ENCODE peak calls at places on chromosomes 11 and 22, in seven cellular contexts. S is mesenchymal stem cell, C is psoas muscle, A is IMR-90, P is transverse colon, R is Panc1, L is adrenal gland. O is an unnamed sample. For H3K4me1, the result is how much of the 10 kb centered on the place peaks cover.

GRCh38 chr11:36210529-36210928 is 78.7 kb downstream of the COMMD9 start:
- DNase-seq in S (no peak), C (no peak), A (no peak), P (no peak), R (no peak), L (no peak), O (no peak)

GRCh38 chr22:43860126-43860525 is 2.2 kb downstream of the SULT4A1 start:
- DNase-seq in S (no peak), C (peak), A (no peak), P (no peak), R (no peak), L (no peak), O (no peak)

GRCh38 chr22:24402460-24403192 is 24.8 kb upstream of the ADORA2A start:
- DNase-seq in S (peak), C (peak), A (peak), P (peak), R (peak), L (peak), O (peak)

GRCh38 chr22:17145021-17145680 is 13.9 kb downstream of the HDHD5 start:
- DNase-seq in S (no peak), C (no peak), A (no peak), P (no peak), R (no peak), L (no peak), O (no peak)

GRCh38 chr11:61688368-61689163 is 8.4 kb downstream of the DAGLA start:
- DNase-seq in S (no peak), C (peak), A (no peak), P (peak), R (no peak), L (peak), O (no peak)

GRCh38 chr11:72808415-72808814 is 5.8 kb upstream of the ATG16L2 start:
- DNase-seq in S (peak), C (no peak), A (peak), P (no peak), R (no peak), L (no peak), O (no peak)

GRCh38 chr11:114074546-114075342 is 15.2 kb downstream of the ZBTB16 start:
- DNase-seq in S (no peak), C (peak), A (no peak), P (no peak), R (no peak), L (no peak), O (no peak)

GRCh38 chr11:62015615-62016014 is 48.2 kb upstream of the FTH1 start:
- DNase-seq in S (peak), C (no peak), A (no peak), P (no peak), R (no peak), L (no peak), O (no peak)

GRCh38 chr11:870127-870413 is 27.4 kb downstream of the TSPAN4 start:
- DNase-seq in S (no peak), C (no peak), A (no peak), P (no peak), R (no peak), L (no peak), O (peak)

GRCh38 chr11:128645968-128646367 is 47.9 kb upstream of the FLI1 start:
- DNase-seq in S (no peak), C (no peak), A (no peak), P (no peak), R (no peak), L (no peak), O (no peak)

GRCh38 chr11:104442320-104442719 is 278.4 kb upstream of the PDGFD start:
- DNase-seq in S (no peak), C (no peak), A (no peak), P (no peak), R (no peak), L (no peak), O (peak)

GRCh38 chr11:37946155-37946766 is 1348.2 kb upstream of the RAG2 start:
- DNase-seq in S (peak), C (no peak), A (peak), P (peak), R (peak), L (no peak), O (peak)

GRCh38 chr11:75191330-75191717 is 40.4 kb downstream of the SLCO2B1 start:
- DNase-seq in S (peak), C (no peak), A (no peak), P (no peak), R (no peak), L (no peak), O (no peak)

GRCh38 chr11:78595431-78596130 is 20.9 kb upstream of the NARS2 start:
- DNase-seq in S (peak), C (no peak), A (peak), P (no peak), R (no peak), L (no peak), O (no peak)

GRCh38 chr11:36540998-36541397 is 26.8 kb upstream of the RAG1 start:
- DNase-seq in S (peak), C (no peak), A (peak), P (peak), R (peak), L (peak), O (peak)

GRCh38 chr11:7892751-7893356 is 38.2 kb downstream of the OR10A6 start:
- DNase-seq in S (peak), C (no peak), A (peak), P (no peak), R (peak), L (no peak), O (peak)

GRCh38 chr11:65163684-65164083 is 6.3 kb upstream of the SPDYC start:
- DNase-seq in S (no peak), C (no peak), A (no peak), P (no peak), R (no peak), L (no peak), O (no peak)

GRCh38 chr11:88399171-88399570 is 61.6 kb upstream of the CTSC start:
- DNase-seq in S (no peak), C (no peak), A (no peak), P (no peak), R (no peak), L (no peak), O (no peak)

GRCh38 chr11:118531597-118532084 is 649 bp downstream of the TMEM25 start:
- DNase-seq in S (no peak), C (no peak), A (no peak), P (no peak), R (no peak), L (no peak), O (no peak)

GRCh38 chr11:63583288-63583687 is 20.1 kb upstream of the PLAAT2 start:
- DNase-seq in S (no peak), C (no peak), A (no peak), P (no peak), R (no peak), L (no peak), O (no peak)

GRCh38 chr22:45563362-45564040 is 60.8 kb downstream of the FBLN1 start:
- DNase-seq in S (no peak), C (peak), A (no peak), P (no peak), R (no peak), L (no peak), O (no peak)

GRCh38 chr22:27207907-27208306 is 550.5 kb downstream of the MIAT start:
- DNase-seq in S (peak), C (no peak), A (peak), P (no peak), R (no peak), L (no peak), O (no peak)

GRCh38 chr22:36454916-36455570 is 26.4 kb downstream of the TXN2 start:
- DNase-seq in S (peak), C (peak), A (peak), P (peak), R (no peak), L (peak), O (peak)

GRCh38 chr11:65822760-65823528 is 10.8 kb upstream of the SNX32 start:
- DNase-seq in S (no peak), C (no peak), A (no peak), P (peak), R (no peak), L (no peak), O (no peak)

GRCh38 chr11:70436501-70436860 is 38.2 kb downstream of the CTTN start:
- DNase-seq in S (no peak), C (no peak), A (no peak), P (no peak), R (no peak), L (no peak), O (no peak)
- H3K4me1 ChIP-seq in S (under half), C (under half), A (under half), P (under half), R (under half), L (under half), O (under half)

GRCh38 chr22:38452373-38453064 is 2.5 kb downstream of the KCNJ4 start:
- DNase-seq in S (no peak), C (no peak), A (peak), P (no peak), R (no peak), L (no peak), O (no peak)
- H3K4me1 ChIP-seq in S (under half), C (under half), A (under half), P (under half), R (under half), L (under half), O (under half)

GRCh38 chr11:12147827-12148226 is 37.4 kb downstream of the MICAL2 start:
- DNase-seq in S (no peak), C (no peak), A (no peak), P (no peak), R (no peak), L (no peak), O (no peak)
- H3K4me1 ChIP-seq in S (under half), C (under half), A (under half), P (under half), R (under half), L (under half), O (under half)

DNA sequence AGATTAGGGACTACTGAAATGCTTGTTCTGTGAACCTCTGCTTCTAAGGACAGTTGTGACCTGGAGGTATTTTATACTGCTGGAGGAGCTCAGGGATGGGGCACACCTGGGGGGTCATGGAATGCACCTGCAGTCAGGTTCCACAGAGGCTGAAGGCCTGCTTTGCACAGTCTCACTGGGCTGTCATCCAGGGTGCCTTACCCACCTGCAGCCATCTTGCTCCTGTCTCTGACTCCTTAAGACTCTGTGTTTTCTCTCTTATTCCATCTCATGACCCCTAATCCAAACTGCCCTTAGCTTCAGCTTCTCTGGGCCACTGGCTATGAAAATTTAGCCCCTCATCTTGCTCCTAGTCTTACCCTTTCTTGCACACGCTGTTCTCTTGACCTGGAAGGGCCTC is 127.0 kb upstream of the SNX19 start:
- DNase-seq in S (no peak), C (no peak), A (no peak), P (no peak), R (no peak), L (no peak), O (no peak)
- H3K4me1 ChIP-seq in S (under half), C (under half), A (under half), P (under half), R (under half), L (under half), O (under half)

GRCh38 chr11:9677951-9678350 is 14.1 kb downstream of the SWAP70 start:
- DNase-seq in S (no peak), C (no peak), A (no peak), P (no peak), R (no peak), L (no peak), O (no peak)

GRCh38 chr11:9681583-9682372 is 17.9 kb downstream of the SWAP70 start:
- DNase-seq in S (no peak), C (no peak), A (no peak), P (no peak), R (no peak), L (no peak), O (no peak)

GRCh38 chr11:9678576-9678975 is 14.7 kb downstream of the SWAP70 start:
- DNase-seq in S (no peak), C (no peak), A (no peak), P (no peak), R (no peak), L (no peak), O (no peak)

GRCh38 chr11:9675691-9676090 is 11.8 kb downstream of the SWAP70 start:
- DNase-seq in S (no peak), C (no peak), A (no peak), P (no peak), R (no peak), L (no peak), O (no peak)

GRCh38 chr11:9680028-9680427 is 16.2 kb downstream of the SWAP70 start:
- DNase-seq in S (peak), C (no peak), A (no peak), P (no peak), R (no peak), L (no peak), O (no peak)
- H3K4me1 ChIP-seq in S (under half), C (under half), A (under half), P (under half), R (under half), L (under half), O (under half)

GRCh38 chr11:74169736-74170458 is 905 bp downstream of the C2CD3 start:
- DNase-seq in S (peak), C (no peak), A (no peak), P (no peak), R (no peak), L (no peak), O (no peak)

GRCh38 chr11:74175923-74176322 is 4.8 kb downstream of the PPME1 start:
- DNase-seq in S (no peak), C (no peak), A (no peak), P (no peak), R (no peak), L (no peak), O (no peak)

GRCh38 chr11:74168838-74169237 is 2.0 kb downstream of the C2CD3 start:
- DNase-seq in S (no peak), C (no peak), A (no peak), P (no peak), R (no peak), L (no peak), O (no peak)

GRCh38 chr11:74170694-74171629 is at the start of the genes C2CD3 and PPME1:
- DNase-seq in S (peak), C (peak), A (peak), P (peak), R (peak), L (peak), O (peak)

DNA sequence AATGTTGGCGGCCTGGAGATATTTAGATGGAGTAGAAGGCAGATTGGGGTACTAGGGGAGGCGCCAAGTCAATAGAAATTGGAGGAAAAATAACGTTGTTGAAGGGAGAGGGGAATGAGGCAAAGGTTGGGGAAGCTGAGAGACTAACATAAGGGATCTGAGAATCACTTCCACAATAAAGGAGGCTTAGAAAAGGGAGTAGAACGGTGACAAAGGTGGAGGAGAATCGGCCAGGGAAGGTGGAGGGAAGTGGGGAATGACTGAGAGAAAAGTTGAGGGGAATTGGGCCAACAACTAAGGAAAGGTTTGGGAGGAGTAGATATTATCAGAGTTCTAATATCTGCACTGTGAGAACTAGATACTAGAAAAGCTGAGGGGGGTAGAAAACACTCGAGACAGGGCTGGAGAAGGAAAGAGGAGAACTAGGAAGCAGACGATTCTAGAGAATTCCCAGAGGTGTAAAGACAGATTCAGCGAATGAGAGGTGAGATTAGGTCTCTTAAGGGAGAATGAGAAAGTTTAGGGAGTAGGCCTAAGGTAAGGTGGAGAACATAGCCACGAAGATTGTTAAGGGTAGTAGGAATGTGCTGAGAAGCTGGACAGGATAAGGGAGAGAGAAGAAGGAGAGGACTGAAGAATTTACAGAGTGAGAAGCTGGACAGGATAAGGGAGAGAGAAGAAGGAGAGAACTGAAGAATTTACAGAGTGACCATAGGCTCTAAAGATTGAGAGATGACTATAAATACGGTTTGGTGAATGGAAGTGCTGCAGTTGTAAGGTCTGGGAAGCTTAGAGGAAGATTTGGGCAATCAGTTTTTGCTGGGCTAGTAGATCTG is 759 bp downstream of the PPME1 start:
- DNase-seq in S (peak), C (no peak), A (no peak), P (no peak), R (no peak), L (no peak), O (peak)
- H3K4me1 ChIP-seq in S (under half), C (half or more), A (under half), P (under half), R (under half), L (under half), O (under half)

GRCh38 chr11:45063669-45064068 is 82.8 kb upstream of the PRDM11 start:
- DNase-seq in S (no peak), C (no peak), A (no peak), P (no peak), R (no peak), L (no peak), O (no peak)

GRCh38 chr11:45061641-45062040 is 84.8 kb upstream of the PRDM11 start:
- DNase-seq in S (no peak), C (no peak), A (no peak), P (no peak), R (no peak), L (no peak), O (peak)

GRCh38 chr11:45062974-45063635 is 83.3 kb upstream of the PRDM11 start:
- DNase-seq in S (no peak), C (no peak), A (no peak), P (no peak), R (no peak), L (no peak), O (peak)

GRCh38 chr11:45060707-45061106 is 85.7 kb upstream of the PRDM11 start:
- DNase-seq in S (no peak), C (no peak), A (no peak), P (no peak), R (no peak), L (no peak), O (peak)

DNA sequence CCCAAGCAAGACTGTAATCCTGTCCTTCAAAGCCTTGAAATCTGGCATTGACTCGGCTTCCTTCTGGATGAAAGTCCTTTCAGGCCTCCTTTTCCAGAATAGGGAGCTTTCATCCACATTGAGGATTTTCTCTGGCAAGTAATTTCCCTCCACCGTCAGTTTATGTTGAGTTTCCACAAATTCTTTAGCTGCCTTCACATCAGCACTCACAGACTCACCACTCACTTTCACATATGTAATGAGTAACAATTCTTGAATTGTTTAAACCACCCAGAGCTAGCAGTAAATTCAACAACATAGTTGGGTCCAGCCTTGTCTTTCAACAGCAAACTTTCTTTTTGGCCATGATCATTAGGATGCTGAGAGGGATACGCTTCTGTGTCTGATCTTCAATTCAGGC is 84.3 kb upstream of the PRDM11 start:
- DNase-seq in S (no peak), C (no peak), A (no peak), P (no peak), R (no peak), L (no peak), O (no peak)
- H3K4me1 ChIP-seq in S (under half), C (under half), A (under half), P (under half), R (under half), L (under half), O (under half)

DNA sequence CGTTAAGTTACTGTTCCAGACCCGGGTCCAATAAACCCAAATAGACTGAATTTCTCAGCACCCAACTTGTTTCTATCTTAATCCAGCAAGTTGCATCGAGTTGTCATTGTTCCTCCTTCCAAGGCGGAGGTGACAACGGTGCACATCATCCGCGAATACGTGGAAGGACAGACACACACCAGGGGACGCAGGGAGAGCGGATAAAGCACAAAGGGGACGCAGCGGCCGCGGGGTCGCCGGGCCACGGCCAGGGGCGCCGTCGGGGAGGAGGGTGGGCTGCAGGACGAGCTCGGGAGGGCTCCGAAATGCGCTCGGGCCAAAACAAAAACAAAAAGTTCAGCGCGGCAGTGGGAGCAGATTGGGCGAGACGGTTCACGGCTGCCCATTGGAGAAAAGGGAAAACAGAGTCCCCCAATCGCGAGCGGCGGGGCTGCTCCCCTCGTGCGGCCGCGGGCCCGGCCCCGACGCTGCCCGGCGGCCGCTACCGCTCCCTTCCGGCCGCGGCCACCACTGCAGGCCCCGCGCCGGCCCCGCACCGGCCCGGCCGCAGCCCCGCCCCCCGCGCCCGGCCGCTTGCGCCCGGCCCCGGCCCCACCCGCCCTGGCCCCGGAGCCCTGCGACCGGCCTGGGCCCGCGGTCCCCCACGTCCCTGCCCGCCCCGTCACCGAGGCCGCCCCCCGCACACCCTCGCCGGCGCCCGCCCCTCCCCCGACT is 518 bp downstream of the KMT5B start:
- DNase-seq in S (peak), C (peak), A (peak), P (peak), R (no peak), L (peak), O (peak)
- H3K4me1 ChIP-seq in S (under half), C (half or more), A (under half), P (half or more), R (under half), L (under half), O (under half)

DNA sequence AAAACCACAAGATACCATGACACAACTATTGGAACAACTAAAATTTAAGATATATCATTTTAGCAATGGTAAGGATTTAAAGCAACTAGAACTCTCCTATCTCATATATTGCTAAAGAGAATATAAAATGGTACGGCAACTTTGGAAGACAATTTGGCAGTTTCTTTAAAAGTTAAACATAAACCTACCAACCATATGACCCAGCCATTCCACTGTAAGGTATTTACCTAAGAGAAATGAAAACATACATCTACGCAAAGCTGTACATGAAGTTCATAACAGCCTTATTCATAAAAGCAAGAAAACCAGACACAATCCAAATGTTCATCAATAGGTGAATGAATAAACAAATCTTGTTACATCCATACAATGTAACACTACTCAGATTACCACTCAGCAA is 31.3 kb downstream of the SIK3 start:
- DNase-seq in S (no peak), C (no peak), A (no peak), P (no peak), R (no peak), L (no peak), O (no peak)
- H3K4me1 ChIP-seq in S (under half), C (under half), A (under half), P (under half), R (under half), L (under half), O (under half)